ENCODE peak calls at places on chromosomes 2 and 18, in nine cellular contexts. A is fibroblast of lung, X is IMR-90, D is glutamatergic neuron, O is amniotic stem cell, H is T-cell, K is HTR-8/SVneo, B is AG10803, M is frontal cortex. I is an unnamed sample.

GRCh38 chr18:61546598-61546997 is 213.4 kb downstream of the CDH20 start:
- DNase-seq in X (peak; percentile 86), H (no peak), A (peak; percentile 75), K (peak; percentile 38), O (peak; percentile 55), M (peak; percentile 30), B (peak; percentile 73), D (no peak), I (no peak)

GRCh38 chr2:169768262-169768995 is 30.2 kb upstream of the SSB start:
- DNase-seq in K (no peak), M (no peak), B (no peak), D (no peak), H (peak; percentile 15), A (no peak), O (no peak), X (no peak), I (peak; percentile 11)

GRCh38 chr2:239290618-239291504 is 110.0 kb downstream of the HDAC4 start:
- DNase-seq in H (no peak), B (no peak), D (peak; percentile 54), X (no peak), O (no peak), A (no peak), K (no peak), M (no peak), I (no peak)

GRCh38 chr2:141968377-141968920 is 162.4 kb downstream of the LRP1B start:
- DNase-seq in K (no peak), O (no peak), A (peak; percentile 32), M (no peak), B (peak; percentile 10), D (no peak), X (no peak), H (no peak), I (no peak)

GRCh38 chr2:53829252-53829651 is 30.5 kb downstream of the GPR75 start:
- DNase-seq in M (no peak), K (no peak), H (no peak), D (no peak), X (no peak), B (no peak), A (no peak), O (no peak), I (no peak)

GRCh38 chr2:15975676-15976075 is 35.3 kb downstream of the MYCN start:
- DNase-seq in X (no peak), H (no peak), O (no peak), A (no peak), D (no peak), M (no peak), B (no peak), K (no peak), I (no peak)

GRCh38 chr2:37211939-37212338 is 15.6 kb downstream of the CEBPZOS start:
- DNase-seq in K (no peak), H (no peak), B (no peak), D (no peak), A (no peak), X (peak; percentile 25), M (no peak), O (no peak), I (no peak)

GRCh38 chr18:47075098-47075883 is 39.9 kb upstream of the ELOA2 start:
- DNase-seq in A (no peak), D (peak; percentile 37), H (no peak), M (no peak), B (peak; percentile 9), K (peak; percentile 21), X (no peak), O (no peak), I (no peak)

GRCh38 chr2:76973610-76974009 is 548.6 kb downstream of the LRRTM4 start:
- DNase-seq in H (no peak), M (no peak), D (no peak), K (no peak), X (no peak), B (no peak), A (no peak), O (no peak), I (no peak)

GRCh38 chr2:145524303-145524702 is 1004.4 kb upstream of the ZEB2 start:
- DNase-seq in K (no peak), D (no peak), O (no peak), B (no peak), H (no peak), X (no peak), M (no peak), A (no peak), I (no peak)

GRCh38 chr2:134433469-134433868 is 179.6 kb downstream of the MGAT5 start:
- DNase-seq in O (no peak), X (no peak), B (no peak), K (no peak), A (no peak), H (no peak), D (no peak), M (no peak), I (no peak)

GRCh38 chr2:136126527-136126926 is 8.6 kb upstream of the CXCR4 start:
- DNase-seq in X (no peak), D (no peak), O (no peak), K (no peak), B (no peak), H (no peak), A (no peak), M (no peak), I (no peak)

GRCh38 chr2:149877064-149877463 is 289.5 kb upstream of the MMADHC start:
- DNase-seq in D (no peak), H (no peak), A (no peak), K (no peak), B (no peak), O (no peak), X (no peak), M (no peak), I (no peak)

GRCh38 chr18:32276256-32276655 is 86.4 kb downstream of the MEP1B start:
- DNase-seq in O (no peak), X (no peak), B (no peak), A (no peak), D (no peak), H (no peak), M (no peak), K (no peak), I (no peak)

GRCh38 chr2:17747684-17748452 is 5.7 kb downstream of the SMC6 start:
- DNase-seq in O (no peak), H (no peak), X (peak; percentile 48), M (no peak), K (no peak), D (no peak), A (no peak), B (no peak), I (no peak)

GRCh38 chr2:174863183-174863582 is 98.9 kb upstream of the CHRNA1 start:
- DNase-seq in A (no peak), X (no peak), D (no peak), K (no peak), O (no peak), H (no peak), M (no peak), B (no peak), I (no peak)

GRCh38 chr2:23574919-23575654 is 190.1 kb downstream of the KLHL29 start:
- DNase-seq in O (no peak), K (no peak), H (no peak), X (no peak), A (no peak), D (no peak), M (no peak), B (no peak), I (no peak)

GRCh38 chr18:79062806-79063205 is 6.4 kb upstream of the ATP9B start:
- DNase-seq in A (no peak), K (no peak), D (no peak), X (no peak), M (no peak), H (no peak), B (no peak), O (no peak), I (no peak)

GRCh38 chr2:217147751-217148318 is 288.0 kb upstream of the TNP1 start:
- DNase-seq in B (no peak), A (no peak), M (no peak), K (no peak), X (peak; percentile 70), O (no peak), D (no peak), H (no peak), I (no peak)

I was measured in T-helper 9 cell.